ENCODE peak calls at places on chromosomes 16 and 17, in nine cellular contexts. One of them, this sample, is unnamed.

GRCh38 chr16:66553223-66553622 is 847 bp downstream of the CKLF start:
- DNase-seq in AG04449: no peak
- DNase-seq in body of pancreas: peak; percentile 36
- DNase-seq in trophoblast cell: no peak
- DNase-seq in GM12865: no peak
- DNase-seq in IMR-90: no peak
- DNase-seq in breast epithelium: no peak
- DNase-seq in brain microvascular endothelial cell: no peak
- DNase-seq in adrenal gland: no peak
- DNase-seq in this sample: no peak

GRCh38 chr16:79661578-79661977 is 61.0 kb upstream of the MAF start:
- DNase-seq in brain microvascular endothelial cell: no peak
- DNase-seq in AG04449: no peak
- DNase-seq in GM12865: no peak
- DNase-seq in IMR-90: no peak
- DNase-seq in breast epithelium: no peak
- DNase-seq in body of pancreas: no peak
- DNase-seq in adrenal gland: no peak
- DNase-seq in trophoblast cell: no peak
- DNase-seq in this sample: no peak

GRCh38 chr16:75483222-75483621 is 12.0 kb downstream of the CHST6 start:
- DNase-seq in IMR-90: peak; percentile 43
- DNase-seq in adrenal gland: no peak
- DNase-seq in brain microvascular endothelial cell: peak; percentile 29
- DNase-seq in trophoblast cell: peak; percentile 74
- DNase-seq in body of pancreas: no peak
- DNase-seq in breast epithelium: no peak
- DNase-seq in AG04449: no peak
- DNase-seq in GM12865: no peak
- DNase-seq in this sample: no peak

GRCh38 chr17:61794792-61795191 is 68.5 kb downstream of the BRIP1 start:
- DNase-seq in brain microvascular endothelial cell: no peak
- DNase-seq in GM12865: no peak
- DNase-seq in adrenal gland: no peak
- DNase-seq in trophoblast cell: no peak
- DNase-seq in body of pancreas: no peak
- DNase-seq in AG04449: no peak
- DNase-seq in IMR-90: no peak
- DNase-seq in breast epithelium: no peak
- DNase-seq in this sample: no peak

GRCh38 chr16:87582966-87583325 is 19.4 kb upstream of the JPH3 start:
- DNase-seq in trophoblast cell: no peak
- DNase-seq in breast epithelium: no peak
- DNase-seq in GM12865: no peak
- DNase-seq in brain microvascular endothelial cell: no peak
- DNase-seq in adrenal gland: no peak
- DNase-seq in body of pancreas: no peak
- DNase-seq in IMR-90: no peak
- DNase-seq in AG04449: no peak
- DNase-seq in this sample: no peak

GRCh38 chr16:81445926-81446317 is 1.3 kb downstream of the CMIP start:
- DNase-seq in breast epithelium: no peak
- DNase-seq in body of pancreas: peak; percentile 36
- DNase-seq in trophoblast cell: no peak
- DNase-seq in IMR-90: no peak
- DNase-seq in brain microvascular endothelial cell: no peak
- DNase-seq in adrenal gland: peak; percentile 66
- DNase-seq in GM12865: no peak
- DNase-seq in AG04449: no peak
- DNase-seq in this sample: no peak

GRCh38 chr17:50779747-50780363 is 12.5 kb upstream of the ANKRD40CL start:
- DNase-seq in IMR-90: no peak
- DNase-seq in brain microvascular endothelial cell: no peak
- DNase-seq in breast epithelium: no peak
- DNase-seq in trophoblast cell: no peak
- DNase-seq in body of pancreas: no peak
- DNase-seq in adrenal gland: no peak
- DNase-seq in AG04449: no peak
- DNase-seq in GM12865: no peak
- DNase-seq in this sample: no peak

GRCh38 chr16:85238233-85238647 is 126.0 kb upstream of the CIBAR2 start:
- DNase-seq in adrenal gland: peak; percentile 77
- DNase-seq in brain microvascular endothelial cell: peak; percentile 68
- DNase-seq in body of pancreas: peak; percentile 30
- DNase-seq in IMR-90: peak; percentile 95
- DNase-seq in GM12865: no peak
- DNase-seq in AG04449: no peak
- DNase-seq in breast epithelium: no peak
- DNase-seq in trophoblast cell: no peak
- DNase-seq in this sample: no peak

GRCh38 chr17:28384281-28385036 is 13.0 kb downstream of the SARM1 start:
- DNase-seq in brain microvascular endothelial cell: no peak
- DNase-seq in IMR-90: no peak
- DNase-seq in body of pancreas: peak; percentile 93
- DNase-seq in GM12865: no peak
- DNase-seq in AG04449: no peak
- DNase-seq in adrenal gland: no peak
- DNase-seq in trophoblast cell: peak; percentile 27
- DNase-seq in breast epithelium: no peak
- DNase-seq in this sample: no peak

GRCh38 chr16:67506468-67506867 is 22.2 kb upstream of the RIPOR1 start:
- DNase-seq in trophoblast cell: no peak
- DNase-seq in breast epithelium: no peak
- DNase-seq in adrenal gland: no peak
- DNase-seq in GM12865: no peak
- DNase-seq in AG04449: no peak
- DNase-seq in IMR-90: no peak
- DNase-seq in body of pancreas: no peak
- DNase-seq in brain microvascular endothelial cell: no peak
- DNase-seq in this sample: no peak

DNA sequence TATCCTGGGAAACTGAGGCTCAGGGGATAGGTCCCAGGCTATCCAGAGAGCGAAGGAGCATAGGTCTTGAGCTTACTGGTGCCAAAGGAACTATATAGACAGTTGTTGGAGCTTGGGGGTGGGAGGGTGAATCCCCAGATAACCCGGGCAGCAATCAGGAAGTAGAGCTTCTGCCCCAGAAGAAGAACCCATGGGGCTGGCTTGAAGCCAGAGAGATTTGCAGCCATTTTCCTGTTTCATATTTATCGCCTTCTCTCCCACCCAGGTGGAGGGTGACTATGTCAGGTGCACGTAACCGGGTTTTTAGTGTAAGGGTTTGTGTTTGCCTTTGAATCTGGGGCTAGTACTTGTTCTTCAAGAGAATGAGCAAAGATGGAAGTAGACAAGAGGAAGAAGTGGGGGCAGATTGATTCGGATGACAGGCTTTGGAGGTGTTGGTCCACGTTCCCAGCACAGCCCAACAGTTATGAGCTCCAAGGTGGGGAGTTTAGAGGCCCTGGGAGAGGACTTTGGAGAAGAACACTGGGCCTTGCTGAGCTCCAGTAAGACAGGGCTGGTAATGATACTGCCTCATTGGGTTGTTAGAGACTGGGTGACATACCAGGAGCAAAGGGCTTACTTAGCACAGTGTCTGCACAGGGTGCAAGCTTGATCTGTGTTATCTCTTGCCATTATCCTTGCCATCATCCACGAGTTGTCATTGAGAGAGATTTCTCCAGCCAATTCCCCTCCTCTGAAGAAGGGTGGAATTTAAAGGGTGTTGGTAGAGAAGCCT is 145.6 kb downstream of the CCDC182 start:
- DNase-seq in body of pancreas: no peak
- DNase-seq in breast epithelium: no peak
- DNase-seq in adrenal gland: peak; percentile 57
- DNase-seq in AG04449: no peak
- DNase-seq in trophoblast cell: no peak
- DNase-seq in IMR-90: no peak
- DNase-seq in GM12865: peak; percentile 20
- DNase-seq in brain microvascular endothelial cell: no peak
- DNase-seq in this sample: no peak
- H3K4me3 ChIP-seq in body of pancreas: no peak overlapping the region
- H3K4me3 ChIP-seq in breast epithelium: no peak overlapping the region
- H3K4me3 ChIP-seq in adrenal gland: no peak overlapping the region
- H3K4me3 ChIP-seq in AG04449: no peak overlapping the region
- H3K4me3 ChIP-seq in trophoblast cell: no peak overlapping the region
- H3K4me3 ChIP-seq in IMR-90: no peak overlapping the region
- H3K4me3 ChIP-seq in GM12865: no peak overlapping the region
- H3K4me3 ChIP-seq in brain microvascular endothelial cell: no peak overlapping the region
- H3K4me3 ChIP-seq in this sample: no peak overlapping the region

GRCh38 chr17:13665872-13666635 is 64.3 kb upstream of the HS3ST3A1 start:
- DNase-seq in brain microvascular endothelial cell: no peak
- DNase-seq in breast epithelium: no peak
- DNase-seq in AG04449: no peak
- DNase-seq in body of pancreas: no peak
- DNase-seq in adrenal gland: no peak
- DNase-seq in IMR-90: no peak
- DNase-seq in GM12865: no peak
- DNase-seq in trophoblast cell: no peak
- DNase-seq in this sample: no peak

GRCh38 chr17:13671341-13671740 is 69.6 kb upstream of the HS3ST3A1 start:
- DNase-seq in breast epithelium: no peak
- DNase-seq in GM12865: no peak
- DNase-seq in trophoblast cell: no peak
- DNase-seq in body of pancreas: no peak
- DNase-seq in IMR-90: no peak
- DNase-seq in AG04449: no peak
- DNase-seq in brain microvascular endothelial cell: no peak
- DNase-seq in adrenal gland: no peak
- DNase-seq in this sample: no peak

DNA sequence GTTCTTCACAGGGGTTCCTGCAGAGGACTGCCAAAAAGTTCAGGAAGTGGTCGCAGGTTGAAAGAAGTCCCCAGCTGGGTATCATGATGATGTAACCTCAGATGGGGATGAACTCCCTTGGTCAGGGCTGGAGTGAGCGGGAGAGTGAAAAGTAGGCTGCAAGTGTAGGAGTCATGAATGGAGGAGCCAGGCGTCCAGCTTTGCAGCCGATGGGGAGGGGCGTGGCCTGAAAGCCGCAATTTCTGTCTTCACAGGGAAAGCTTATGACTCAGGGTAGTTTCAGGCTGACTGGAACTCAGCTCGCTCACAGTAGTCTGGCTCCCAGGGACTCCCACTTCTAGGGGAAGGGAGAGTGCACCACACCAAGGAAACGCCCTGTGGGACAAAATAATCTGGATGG is 70.0 kb upstream of the HS3ST3A1 start:
- DNase-seq in IMR-90: no peak
- DNase-seq in brain microvascular endothelial cell: peak; percentile 5
- DNase-seq in trophoblast cell: no peak
- DNase-seq in body of pancreas: no peak
- DNase-seq in adrenal gland: no peak
- DNase-seq in AG04449: no peak
- DNase-seq in GM12865: peak; percentile 20
- DNase-seq in breast epithelium: no peak
- DNase-seq in this sample: no peak
- H3K4me3 ChIP-seq in IMR-90: no peak overlapping the region
- H3K4me3 ChIP-seq in brain microvascular endothelial cell: no peak overlapping the region
- H3K4me3 ChIP-seq in trophoblast cell: no peak overlapping the region
- H3K4me3 ChIP-seq in body of pancreas: no peak overlapping the region
- H3K4me3 ChIP-seq in adrenal gland: no peak overlapping the region
- H3K4me3 ChIP-seq in AG04449: no peak overlapping the region
- H3K4me3 ChIP-seq in GM12865: no peak overlapping the region
- H3K4me3 ChIP-seq in breast epithelium: no peak overlapping the region
- H3K4me3 ChIP-seq in this sample: no peak overlapping the region

DNA sequence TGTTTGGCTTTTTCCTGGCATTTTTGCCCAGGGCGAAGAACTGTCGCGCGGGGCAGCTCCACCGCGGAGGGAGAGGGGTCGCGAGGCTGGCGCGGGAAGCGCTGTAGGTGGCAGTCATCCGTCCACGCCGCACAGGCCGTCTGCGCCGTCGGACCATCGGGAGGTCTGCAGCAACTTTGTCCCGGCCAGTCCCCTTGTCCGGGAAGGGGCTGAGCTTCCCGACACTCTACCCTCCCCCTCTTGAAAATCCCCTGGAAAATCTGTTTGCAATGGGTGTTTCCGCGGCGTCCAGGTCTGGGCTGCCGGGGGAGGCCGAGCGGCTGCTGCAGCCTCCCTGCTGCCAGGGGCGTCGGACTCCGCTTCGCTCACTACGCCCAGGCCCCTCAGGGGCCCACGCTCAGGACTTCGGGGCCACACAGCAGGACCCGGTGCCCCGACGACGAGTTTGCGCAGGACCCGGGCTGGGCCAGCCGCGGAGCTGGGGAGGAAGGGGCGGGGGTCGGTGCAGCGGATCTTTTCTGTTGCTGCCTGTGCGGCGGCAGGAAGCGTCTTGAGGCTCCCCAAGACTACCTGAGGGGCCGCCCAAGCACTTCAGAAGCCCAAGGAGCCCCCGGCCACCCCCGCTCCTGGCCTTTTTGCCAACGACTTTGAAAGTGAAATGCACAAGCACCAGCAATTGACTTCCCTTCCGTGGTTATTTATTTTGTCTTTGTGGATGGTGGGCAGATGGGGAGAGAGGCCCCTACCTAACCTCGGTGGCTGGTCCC is 2.3 kb upstream of the CBX4 start:
- DNase-seq in AG04449: no peak
- DNase-seq in trophoblast cell: no peak
- DNase-seq in GM12865: no peak
- DNase-seq in breast epithelium: no peak
- DNase-seq in IMR-90: no peak
- DNase-seq in brain microvascular endothelial cell: no peak
- DNase-seq in adrenal gland: no peak
- DNase-seq in body of pancreas: no peak
- DNase-seq in this sample: peak; percentile 56
- H3K4me3 ChIP-seq in AG04449: no peak overlapping the region
- H3K4me3 ChIP-seq in trophoblast cell: no peak overlapping the region
- H3K4me3 ChIP-seq in GM12865: no peak overlapping the region
- H3K4me3 ChIP-seq in breast epithelium: peak overlapping the region; percentile 80
- H3K4me3 ChIP-seq in IMR-90: no peak overlapping the region
- H3K4me3 ChIP-seq in brain microvascular endothelial cell: no peak overlapping the region
- H3K4me3 ChIP-seq in adrenal gland: no peak overlapping the region
- H3K4me3 ChIP-seq in body of pancreas: no peak overlapping the region
- H3K4me3 ChIP-seq in this sample: peak overlapping the region; percentile 87

DNA sequence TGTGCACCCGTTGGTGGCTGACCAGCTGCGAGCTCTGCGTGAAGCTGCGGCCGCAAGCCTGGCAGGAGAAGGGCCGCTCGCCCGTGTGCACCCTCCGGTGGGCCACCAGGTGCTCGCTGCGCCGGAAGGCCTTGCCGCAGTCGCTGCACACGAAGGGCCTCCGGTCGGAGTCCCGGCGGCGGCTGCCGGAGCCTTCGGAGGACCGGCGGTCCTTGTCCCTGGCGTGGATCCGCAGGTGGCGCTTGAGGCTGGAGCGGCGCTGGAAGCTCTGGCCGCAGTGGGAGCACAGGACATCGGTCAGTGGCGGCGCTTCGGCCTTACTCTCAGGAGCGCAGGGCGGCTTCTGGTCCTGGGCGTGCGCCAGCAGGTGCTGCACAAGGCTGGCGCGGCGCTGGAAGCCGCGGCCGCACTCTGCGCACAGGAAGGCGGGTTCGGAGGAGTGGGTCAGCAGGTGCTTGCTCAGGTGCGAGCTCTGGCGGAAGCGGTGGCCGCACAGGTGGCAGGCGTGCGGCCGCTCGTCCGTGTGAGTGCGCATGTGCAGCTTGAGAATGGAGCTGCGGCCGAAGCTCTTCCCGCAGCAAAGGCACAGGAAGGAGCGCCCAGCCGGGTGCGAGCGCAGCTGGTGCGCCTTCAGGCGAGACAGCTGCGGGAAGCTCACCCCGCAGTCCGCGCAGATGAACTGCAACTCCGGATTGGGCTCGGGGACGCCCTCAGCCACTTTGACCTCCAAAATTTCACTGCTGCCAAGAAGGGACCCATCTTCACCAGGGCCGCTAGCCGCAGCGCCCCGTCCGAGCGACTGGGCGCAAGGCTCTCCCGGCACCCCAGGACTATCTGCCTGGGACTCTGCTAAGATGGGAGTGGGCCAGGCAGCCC is 9.1 kb downstream of the ZSCAN10 start:
- DNase-seq in GM12865: no peak
- DNase-seq in IMR-90: no peak
- DNase-seq in trophoblast cell: peak; percentile 56
- DNase-seq in body of pancreas: no peak
- DNase-seq in adrenal gland: no peak
- DNase-seq in AG04449: no peak
- DNase-seq in brain microvascular endothelial cell: no peak
- DNase-seq in breast epithelium: no peak
- DNase-seq in this sample: no peak
- H3K4me3 ChIP-seq in GM12865: no peak overlapping the region
- H3K4me3 ChIP-seq in IMR-90: no peak overlapping the region
- H3K4me3 ChIP-seq in trophoblast cell: no peak overlapping the region
- H3K4me3 ChIP-seq in body of pancreas: no peak overlapping the region
- H3K4me3 ChIP-seq in adrenal gland: no peak overlapping the region
- H3K4me3 ChIP-seq in AG04449: no peak overlapping the region
- H3K4me3 ChIP-seq in brain microvascular endothelial cell: no peak overlapping the region
- H3K4me3 ChIP-seq in breast epithelium: no peak overlapping the region
- H3K4me3 ChIP-seq in this sample: no peak overlapping the region